ENCODE peak calls at places on chromosomes 16 and 17, in eight cellular contexts. One of them, this sample, is unnamed.

GRCh38 chr16:89610108-89610453 is 3.4 kb upstream of the DPEP1 start:
- DNase-seq in NCI-H1105: no peak
- DNase-seq in EH: no peak
- DNase-seq in amniotic stem cell: no peak
- DNase-seq in stimulated activated CD8-positive, alpha-beta memory T cell treated with anti-CD3 and anti-CD28 coated beads, Interleukin-7, amount 100 ng/mL, for 24 hours: no peak
- DNase-seq in RCC 7860: no peak
- DNase-seq in posterior vena cava: no peak
- DNase-seq in NCI-H1092 treated with DMSO at 0.1 percent for 48 hours: no peak
- DNase-seq in this sample: no peak

GRCh38 chr17:73747221-73748002 is 103.2 kb upstream of the SDK2 start:
- DNase-seq in RCC 7860: no peak
- DNase-seq in amniotic stem cell: no peak
- DNase-seq in posterior vena cava: no peak
- DNase-seq in EH: no peak
- DNase-seq in stimulated activated CD8-positive, alpha-beta memory T cell treated with anti-CD3 and anti-CD28 coated beads, Interleukin-7, amount 100 ng/mL, for 24 hours: no peak
- DNase-seq in NCI-H1092 treated with DMSO at 0.1 percent for 48 hours: peak; percentile 97
- DNase-seq in NCI-H1105: peak; percentile 15
- DNase-seq in this sample: no peak

GRCh38 chr17:42248351-42249179 is 27.6 kb downstream of the STAT5B start:
- DNase-seq in RCC 7860: no peak
- DNase-seq in amniotic stem cell: no peak
- DNase-seq in EH: peak; percentile 70
- DNase-seq in NCI-H1105: no peak
- DNase-seq in posterior vena cava: peak; percentile 89
- DNase-seq in stimulated activated CD8-positive, alpha-beta memory T cell treated with anti-CD3 and anti-CD28 coated beads, Interleukin-7, amount 100 ng/mL, for 24 hours: peak; percentile 40
- DNase-seq in NCI-H1092 treated with DMSO at 0.1 percent for 48 hours: peak; percentile 77
- DNase-seq in this sample: peak; percentile 84

GRCh38 chr16:20303012-20303411 is 24.3 kb downstream of the GP2 start:
- DNase-seq in RCC 7860: no peak
- DNase-seq in NCI-H1092 treated with DMSO at 0.1 percent for 48 hours: no peak
- DNase-seq in stimulated activated CD8-positive, alpha-beta memory T cell treated with anti-CD3 and anti-CD28 coated beads, Interleukin-7, amount 100 ng/mL, for 24 hours: no peak
- DNase-seq in posterior vena cava: no peak
- DNase-seq in amniotic stem cell: no peak
- DNase-seq in NCI-H1105: no peak
- DNase-seq in EH: no peak
- DNase-seq in this sample: no peak

GRCh38 chr16:83344014-83344413 is 463.8 kb upstream of the HSBP1 start:
- DNase-seq in posterior vena cava: no peak
- DNase-seq in NCI-H1105: no peak
- DNase-seq in stimulated activated CD8-positive, alpha-beta memory T cell treated with anti-CD3 and anti-CD28 coated beads, Interleukin-7, amount 100 ng/mL, for 24 hours: no peak
- DNase-seq in RCC 7860: no peak
- DNase-seq in EH: peak; percentile 88
- DNase-seq in NCI-H1092 treated with DMSO at 0.1 percent for 48 hours: no peak
- DNase-seq in amniotic stem cell: peak; percentile 32
- DNase-seq in this sample: peak; percentile 71

GRCh38 chr16:624522-625401 is 6.0 kb upstream of the WFIKKN1 start:
- DNase-seq in RCC 7860: no peak
- DNase-seq in NCI-H1092 treated with DMSO at 0.1 percent for 48 hours: no peak
- DNase-seq in stimulated activated CD8-positive, alpha-beta memory T cell treated with anti-CD3 and anti-CD28 coated beads, Interleukin-7, amount 100 ng/mL, for 24 hours: no peak
- DNase-seq in EH: no peak
- DNase-seq in amniotic stem cell: no peak
- DNase-seq in NCI-H1105: no peak
- DNase-seq in posterior vena cava: no peak
- DNase-seq in this sample: no peak

GRCh38 chr17:76561799-76562268 is 22.0 kb downstream of the PRCD start:
- DNase-seq in RCC 7860: peak; percentile 52
- DNase-seq in posterior vena cava: no peak
- DNase-seq in EH: peak; percentile 82
- DNase-seq in stimulated activated CD8-positive, alpha-beta memory T cell treated with anti-CD3 and anti-CD28 coated beads, Interleukin-7, amount 100 ng/mL, for 24 hours: no peak
- DNase-seq in NCI-H1105: no peak
- DNase-seq in NCI-H1092 treated with DMSO at 0.1 percent for 48 hours: no peak
- DNase-seq in amniotic stem cell: no peak
- DNase-seq in this sample: no peak

GRCh38 chr16:34803683-34804416 is 1344.4 kb downstream of the TP53TG3F start:
- DNase-seq in EH: no peak
- DNase-seq in posterior vena cava: peak; percentile 83
- DNase-seq in NCI-H1105: no peak
- DNase-seq in amniotic stem cell: no peak
- DNase-seq in NCI-H1092 treated with DMSO at 0.1 percent for 48 hours: no peak
- DNase-seq in stimulated activated CD8-positive, alpha-beta memory T cell treated with anti-CD3 and anti-CD28 coated beads, Interleukin-7, amount 100 ng/mL, for 24 hours: no peak
- DNase-seq in RCC 7860: no peak
- DNase-seq in this sample: no peak

GRCh38 chr17:43840814-43841213 is 6.2 kb upstream of the CD300LG start:
- DNase-seq in NCI-H1092 treated with DMSO at 0.1 percent for 48 hours: no peak
- DNase-seq in NCI-H1105: no peak
- DNase-seq in stimulated activated CD8-positive, alpha-beta memory T cell treated with anti-CD3 and anti-CD28 coated beads, Interleukin-7, amount 100 ng/mL, for 24 hours: no peak
- DNase-seq in EH: peak; percentile 45
- DNase-seq in RCC 7860: no peak
- DNase-seq in posterior vena cava: no peak
- DNase-seq in amniotic stem cell: no peak
- DNase-seq in this sample: no peak

GRCh38 chr17:76171701-76172100 is 30.7 kb upstream of the FOXJ1 start:
- DNase-seq in NCI-H1092 treated with DMSO at 0.1 percent for 48 hours: no peak
- DNase-seq in EH: no peak
- DNase-seq in RCC 7860: no peak
- DNase-seq in stimulated activated CD8-positive, alpha-beta memory T cell treated with anti-CD3 and anti-CD28 coated beads, Interleukin-7, amount 100 ng/mL, for 24 hours: no peak
- DNase-seq in amniotic stem cell: no peak
- DNase-seq in posterior vena cava: no peak
- DNase-seq in NCI-H1105: no peak
- DNase-seq in this sample: no peak

GRCh38 chr16:62036101-62036806 is at the start of gene CDH8:
- DNase-seq in stimulated activated CD8-positive, alpha-beta memory T cell treated with anti-CD3 and anti-CD28 coated beads, Interleukin-7, amount 100 ng/mL, for 24 hours: no peak
- DNase-seq in RCC 7860: no peak
- DNase-seq in EH: peak; percentile 2
- DNase-seq in amniotic stem cell: no peak
- DNase-seq in posterior vena cava: no peak
- DNase-seq in NCI-H1092 treated with DMSO at 0.1 percent for 48 hours: no peak
- DNase-seq in NCI-H1105: peak; percentile 27
- DNase-seq in this sample: no peak

GRCh38 chr17:49444384-49444783 is 29.7 kb upstream of the PHB1 start:
- DNase-seq in stimulated activated CD8-positive, alpha-beta memory T cell treated with anti-CD3 and anti-CD28 coated beads, Interleukin-7, amount 100 ng/mL, for 24 hours: no peak
- DNase-seq in amniotic stem cell: no peak
- DNase-seq in posterior vena cava: peak; percentile 14
- DNase-seq in RCC 7860: no peak
- DNase-seq in EH: no peak
- DNase-seq in NCI-H1092 treated with DMSO at 0.1 percent for 48 hours: no peak
- DNase-seq in NCI-H1105: no peak
- DNase-seq in this sample: no peak

GRCh38 chr16:87025681-87026080 is 291.5 kb downstream of the C16orf95 start:
- DNase-seq in amniotic stem cell: no peak
- DNase-seq in NCI-H1105: no peak
- DNase-seq in stimulated activated CD8-positive, alpha-beta memory T cell treated with anti-CD3 and anti-CD28 coated beads, Interleukin-7, amount 100 ng/mL, for 24 hours: no peak
- DNase-seq in RCC 7860: no peak
- DNase-seq in NCI-H1092 treated with DMSO at 0.1 percent for 48 hours: no peak
- DNase-seq in EH: no peak
- DNase-seq in posterior vena cava: no peak
- DNase-seq in this sample: no peak

GRCh38 chr17:35984140-35984539 is 2.4 kb downstream of the CCL14 start:
- DNase-seq in stimulated activated CD8-positive, alpha-beta memory T cell treated with anti-CD3 and anti-CD28 coated beads, Interleukin-7, amount 100 ng/mL, for 24 hours: no peak
- DNase-seq in amniotic stem cell: no peak
- DNase-seq in posterior vena cava: no peak
- DNase-seq in RCC 7860: no peak
- DNase-seq in EH: no peak
- DNase-seq in NCI-H1092 treated with DMSO at 0.1 percent for 48 hours: no peak
- DNase-seq in NCI-H1105: no peak
- DNase-seq in this sample: no peak

GRCh38 chr16:1193143-1193824 is 31.8 kb downstream of the TPSG1 start:
- DNase-seq in NCI-H1105: no peak
- DNase-seq in EH: no peak
- DNase-seq in NCI-H1092 treated with DMSO at 0.1 percent for 48 hours: peak; percentile 33
- DNase-seq in RCC 7860: no peak
- DNase-seq in posterior vena cava: no peak
- DNase-seq in stimulated activated CD8-positive, alpha-beta memory T cell treated with anti-CD3 and anti-CD28 coated beads, Interleukin-7, amount 100 ng/mL, for 24 hours: no peak
- DNase-seq in amniotic stem cell: no peak
- DNase-seq in this sample: no peak

GRCh38 chr16:85759631-85760419 is 8.9 kb upstream of the C16orf74 start:
- DNase-seq in stimulated activated CD8-positive, alpha-beta memory T cell treated with anti-CD3 and anti-CD28 coated beads, Interleukin-7, amount 100 ng/mL, for 24 hours: no peak
- DNase-seq in amniotic stem cell: no peak
- DNase-seq in NCI-H1105: no peak
- DNase-seq in EH: no peak
- DNase-seq in posterior vena cava: no peak
- DNase-seq in NCI-H1092 treated with DMSO at 0.1 percent for 48 hours: no peak
- DNase-seq in RCC 7860: no peak
- DNase-seq in this sample: no peak

GRCh38 chr17:74277935-74278334 is 3.9 kb downstream of the DNAI2 start:
- DNase-seq in NCI-H1105: no peak
- DNase-seq in RCC 7860: no peak
- DNase-seq in NCI-H1092 treated with DMSO at 0.1 percent for 48 hours: no peak
- DNase-seq in posterior vena cava: no peak
- DNase-seq in amniotic stem cell: no peak
- DNase-seq in EH: no peak
- DNase-seq in stimulated activated CD8-positive, alpha-beta memory T cell treated with anti-CD3 and anti-CD28 coated beads, Interleukin-7, amount 100 ng/mL, for 24 hours: no peak
- DNase-seq in this sample: no peak

GRCh38 chr17:61586031-61586566 is 4.9 kb downstream of the NACA2 start:
- DNase-seq in amniotic stem cell: no peak
- DNase-seq in posterior vena cava: no peak
- DNase-seq in RCC 7860: no peak
- DNase-seq in NCI-H1092 treated with DMSO at 0.1 percent for 48 hours: no peak
- DNase-seq in NCI-H1105: no peak
- DNase-seq in stimulated activated CD8-positive, alpha-beta memory T cell treated with anti-CD3 and anti-CD28 coated beads, Interleukin-7, amount 100 ng/mL, for 24 hours: no peak
- DNase-seq in EH: no peak
- DNase-seq in this sample: no peak

GRCh38 chr17:57498443-57498842 is 242.1 kb downstream of the MSI2 start:
- DNase-seq in EH: no peak
- DNase-seq in stimulated activated CD8-positive, alpha-beta memory T cell treated with anti-CD3 and anti-CD28 coated beads, Interleukin-7, amount 100 ng/mL, for 24 hours: no peak
- DNase-seq in NCI-H1092 treated with DMSO at 0.1 percent for 48 hours: no peak
- DNase-seq in posterior vena cava: peak; percentile 34
- DNase-seq in RCC 7860: no peak
- DNase-seq in amniotic stem cell: no peak
- DNase-seq in NCI-H1105: no peak
- DNase-seq in this sample: no peak

GRCh38 chr17:64936117-64936516 is 16.8 kb upstream of the LRRC37A3 start:
- DNase-seq in posterior vena cava: no peak
- DNase-seq in NCI-H1092 treated with DMSO at 0.1 percent for 48 hours: no peak
- DNase-seq in NCI-H1105: no peak
- DNase-seq in RCC 7860: no peak
- DNase-seq in stimulated activated CD8-positive, alpha-beta memory T cell treated with anti-CD3 and anti-CD28 coated beads, Interleukin-7, amount 100 ng/mL, for 24 hours: no peak
- DNase-seq in EH: no peak
- DNase-seq in amniotic stem cell: no peak
- DNase-seq in this sample: no peak

GRCh38 chr16:27961296-27961620 is 102.3 kb downstream of the GSG1L start:
- DNase-seq in amniotic stem cell: no peak
- DNase-seq in NCI-H1105: no peak
- DNase-seq in posterior vena cava: no peak
- DNase-seq in stimulated activated CD8-positive, alpha-beta memory T cell treated with anti-CD3 and anti-CD28 coated beads, Interleukin-7, amount 100 ng/mL, for 24 hours: no peak
- DNase-seq in EH: no peak
- DNase-seq in RCC 7860: no peak
- DNase-seq in NCI-H1092 treated with DMSO at 0.1 percent for 48 hours: no peak
- DNase-seq in this sample: no peak

GRCh38 chr17:79948918-79949645 is 86.6 kb downstream of the TBC1D16 start:
- DNase-seq in posterior vena cava: peak; percentile 76
- DNase-seq in amniotic stem cell: no peak
- DNase-seq in NCI-H1105: no peak
- DNase-seq in RCC 7860: no peak
- DNase-seq in EH: no peak
- DNase-seq in stimulated activated CD8-positive, alpha-beta memory T cell treated with anti-CD3 and anti-CD28 coated beads, Interleukin-7, amount 100 ng/mL, for 24 hours: no peak
- DNase-seq in NCI-H1092 treated with DMSO at 0.1 percent for 48 hours: no peak
- DNase-seq in this sample: no peak

GRCh38 chr17:21213491-21214014 is 408 bp downstream of the TMEM11 start:
- DNase-seq in posterior vena cava: peak; percentile 89
- DNase-seq in stimulated activated CD8-positive, alpha-beta memory T cell treated with anti-CD3 and anti-CD28 coated beads, Interleukin-7, amount 100 ng/mL, for 24 hours: no peak
- DNase-seq in NCI-H1092 treated with DMSO at 0.1 percent for 48 hours: no peak
- DNase-seq in RCC 7860: no peak
- DNase-seq in EH: no peak
- DNase-seq in NCI-H1105: no peak
- DNase-seq in amniotic stem cell: no peak
- DNase-seq in this sample: no peak

GRCh38 chr17:63024716-63025115 is 58.7 kb downstream of the TANC2 start:
- DNase-seq in NCI-H1105: no peak
- DNase-seq in amniotic stem cell: no peak
- DNase-seq in EH: peak; percentile 43
- DNase-seq in RCC 7860: no peak
- DNase-seq in NCI-H1092 treated with DMSO at 0.1 percent for 48 hours: no peak
- DNase-seq in stimulated activated CD8-positive, alpha-beta memory T cell treated with anti-CD3 and anti-CD28 coated beads, Interleukin-7, amount 100 ng/mL, for 24 hours: no peak
- DNase-seq in posterior vena cava: no peak
- DNase-seq in this sample: no peak

GRCh38 chr17:75152971-75153853 is 1.1 kb downstream of the JPT1 start:
- DNase-seq in stimulated activated CD8-positive, alpha-beta memory T cell treated with anti-CD3 and anti-CD28 coated beads, Interleukin-7, amount 100 ng/mL, for 24 hours: no peak
- DNase-seq in amniotic stem cell: no peak
- DNase-seq in EH: peak; percentile 49
- DNase-seq in NCI-H1092 treated with DMSO at 0.1 percent for 48 hours: peak; percentile 66
- DNase-seq in NCI-H1105: peak; percentile 9
- DNase-seq in posterior vena cava: no peak
- DNase-seq in RCC 7860: peak; percentile 46
- DNase-seq in this sample: no peak

GRCh38 chr16:11327277-11328171 is 17.7 kb upstream of the RMI2 start:
- DNase-seq in amniotic stem cell: no peak
- DNase-seq in NCI-H1092 treated with DMSO at 0.1 percent for 48 hours: no peak
- DNase-seq in EH: peak; percentile 20
- DNase-seq in posterior vena cava: no peak
- DNase-seq in stimulated activated CD8-positive, alpha-beta memory T cell treated with anti-CD3 and anti-CD28 coated beads, Interleukin-7, amount 100 ng/mL, for 24 hours: no peak
- DNase-seq in RCC 7860: no peak
- DNase-seq in NCI-H1105: no peak
- DNase-seq in this sample: no peak

This sample was measured in fibroblast of the conjunctiva.